ENCODE peak calls at places on chromosomes 16 and 17, in four cellular contexts. M is sigmoid colon, S is stomach, O is K562. I is an unnamed sample. For H3K4me1, the result is how much of the 10 kb centered on the place peaks cover.

GRCh38 chr17:62994931-62995330 is 28.9 kb downstream of the TANC2 start:
- DNase-seq in M (no peak), S (no peak), O (peak), I (no peak)

GRCh38 chr17:77729587-77729986 is 228.9 kb upstream of the TNRC6C start:
- DNase-seq in M (no peak), S (no peak), O (no peak), I (no peak)

GRCh38 chr16:3461120-3461519 is 17.6 kb downstream of the NAA60 start:
- DNase-seq in M (no peak), S (no peak), O (no peak), I (no peak)

GRCh38 chr16:72711823-72712222 is 336.1 kb downstream of the ZFHX3 start:
- DNase-seq in M (no peak), S (no peak), O (no peak), I (no peak)

GRCh38 chr17:1745513-1746020 is 2.9 kb downstream of the SERPINF2 start:
- DNase-seq in M (no peak), S (no peak), O (no peak), I (no peak)

GRCh38 chr16:54400261-54400660 is 113.7 kb upstream of the IRX3 start:
- DNase-seq in M (no peak), S (no peak), O (no peak), I (no peak)

GRCh38 chr17:75601057-75601987 is 13.7 kb downstream of the MYO15B start:
- DNase-seq in M (peak), S (peak), O (peak), I (peak)

GRCh38 chr16:84826558-84826941 is 6.8 kb downstream of the CRISPLD2 start:
- DNase-seq in M (peak), S (peak), O (no peak), I (no peak)

GRCh38 chr17:33732116-33732515 is 439.0 kb upstream of the ASIC2 start:
- DNase-seq in M (no peak), S (no peak), O (peak), I (no peak)

GRCh38 chr16:56682703-56683397 is 580 bp downstream of the MT1X start:
- DNase-seq in M (peak), S (no peak), O (no peak), I (no peak)

GRCh38 chr16:11604783-11605563 is 18.3 kb upstream of the LITAF start:
- DNase-seq in M (peak), S (no peak), O (no peak), I (peak)

GRCh38 chr17:57726838-57727237 is 18.3 kb downstream of the CCDC182 start:
- DNase-seq in M (no peak), S (no peak), O (no peak), I (no peak)

GRCh38 chr17:69638516-69638915 is 224.0 kb downstream of the MAP2K6 start:
- DNase-seq in M (no peak), S (no peak), O (no peak), I (no peak)

GRCh38 chr17:64974750-64975317 is 55.6 kb upstream of the LRRC37A3 start:
- DNase-seq in M (no peak), S (no peak), O (peak), I (no peak)

GRCh38 chr16:79278506-79278905 is 322.0 kb downstream of the MAF start:
- DNase-seq in M (no peak), S (no peak), O (no peak), I (peak)

GRCh38 chr16:48384982-48385271 is 286 bp downstream of the SIAH1 start:
- DNase-seq in M (no peak), S (no peak), O (peak), I (no peak)

GRCh38 chr17:49101054-49101534 is 31.5 kb upstream of the B4GALNT2 start:
- DNase-seq in M (no peak), S (peak), O (no peak), I (no peak)

GRCh38 chr16:526181-527014 is 1.1 kb upstream of the CAPN15 start:
- DNase-seq in M (peak), S (peak), O (no peak), I (no peak)

GRCh38 chr17:30323895-30324319 is 9.9 kb downstream of the TMIGD1 start:
- DNase-seq in M (no peak), S (peak), O (no peak), I (no peak)

GRCh38 chr17:47275245-47275984 is 21.8 kb downstream of the ITGB3 start:
- DNase-seq in M (peak), S (peak), O (peak), I (no peak)

GRCh38 chr16:1919680-1919998 is 1.4 kb upstream of the HS3ST6 start:
- DNase-seq in M (no peak), S (no peak), O (no peak), I (no peak)

GRCh38 chr17:14396542-14396941 is 95.7 kb downstream of the HS3ST3B1 start:
- DNase-seq in M (no peak), S (no peak), O (no peak), I (no peak)

GRCh38 chr17:1168537-1169234 is 11.1 kb downstream of the ABR start:
- DNase-seq in M (no peak), S (no peak), O (no peak), I (no peak)

GRCh38 chr17:38921756-38922411 is 3.5 kb upstream of the LASP1NB start:
- DNase-seq in M (peak), S (peak), O (peak), I (peak)

GRCh38 chr16:56961851-56962281 is at the start of gene CETP:
- DNase-seq in M (no peak), S (no peak), O (no peak), I (peak)

GRCh38 chr17:43220511-43221125 is 7.8 kb downstream of the CCDC200 start:
- DNase-seq in M (peak), S (no peak), O (no peak), I (peak)

GRCh38 chr17:59838196-59838911 is 54.4 kb downstream of the TUBD1 start:
- DNase-seq in M (peak), S (no peak), O (no peak), I (no peak)

GRCh38 chr17:59840908-59841666 is 51.7 kb downstream of the TUBD1 start:
- DNase-seq in M (no peak), S (no peak), O (no peak), I (no peak)

GRCh38 chr17:59837362-59838195 is 55.2 kb downstream of the TUBD1 start:
- DNase-seq in M (peak), S (peak), O (peak), I (no peak)

GRCh38 chr17:59840329-59840907 is 52.3 kb downstream of the TUBD1 start:
- DNase-seq in M (no peak), S (no peak), O (no peak), I (no peak)

GRCh38 chr17:59839646-59840328 is 53.0 kb downstream of the TUBD1 start:
- DNase-seq in M (no peak), S (no peak), O (no peak), I (no peak)
- TF ChIP-seq POLR2AphosphoS5 in M (peak), S (peak), O (peak), I (no peak)

GRCh38 chr16:58462997-58463891 is 36.7 kb upstream of the NDRG4 start:
- DNase-seq in M (no peak), S (no peak), O (peak), I (peak)

GRCh38 chr16:58464916-58465731 is 34.8 kb upstream of the NDRG4 start:
- DNase-seq in M (no peak), S (no peak), O (no peak), I (peak)

GRCh38 chr16:58465817-58466216 is 34.1 kb upstream of the NDRG4 start:
- DNase-seq in M (no peak), S (no peak), O (no peak), I (peak)

GRCh38 chr16:58462499-58462996 is 37.4 kb upstream of the NDRG4 start:
- DNase-seq in M (no peak), S (no peak), O (no peak), I (peak)

DNA sequence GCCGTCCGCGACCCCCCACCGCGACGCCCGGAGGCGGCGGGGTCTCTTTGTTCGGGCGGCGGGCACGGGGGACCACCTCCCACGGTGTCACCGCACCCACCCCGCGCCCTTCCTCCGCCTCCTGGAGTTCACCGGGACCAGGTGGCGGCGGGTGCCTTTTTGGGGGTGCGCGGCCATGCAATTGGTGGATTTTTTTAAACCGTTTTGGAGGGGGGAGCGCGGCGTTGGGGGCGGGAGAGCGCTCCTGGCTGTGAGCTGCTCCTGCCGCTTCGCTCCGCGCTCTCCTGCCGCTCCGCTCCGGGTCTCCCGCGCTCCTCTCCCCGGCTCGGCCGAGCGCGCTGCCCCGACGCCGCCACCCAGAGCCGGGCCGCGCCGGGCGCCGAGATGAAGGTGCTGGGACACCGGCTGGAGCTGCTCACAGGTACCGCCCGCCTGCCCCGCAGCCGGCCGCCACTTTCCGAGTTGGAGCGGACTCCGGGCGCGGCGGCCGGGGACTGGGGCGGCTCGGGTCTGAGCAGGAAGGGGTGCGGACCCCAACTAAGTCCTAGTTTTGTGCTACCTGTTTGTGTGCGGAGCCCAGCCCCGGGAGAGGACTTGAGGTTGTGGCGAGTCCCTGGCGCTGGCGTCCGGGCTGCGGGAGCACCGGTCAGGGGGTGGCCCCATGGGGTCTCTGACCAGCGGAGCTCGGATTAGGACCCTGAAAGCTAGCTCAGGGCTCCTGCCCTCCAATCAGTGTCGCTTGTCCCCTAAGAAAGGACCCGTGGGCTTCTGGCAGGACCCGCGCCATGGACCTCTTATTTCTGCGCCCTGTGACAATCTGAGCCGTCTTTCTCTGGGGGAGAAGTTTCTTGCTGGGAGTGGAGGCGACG is 35.7 kb upstream of the NDRG4 start:
- DNase-seq in M (no peak), S (peak), O (no peak), I (peak)
- H3K4me3 ChIP-seq in M (peak), S (peak), O (no peak), I (peak)

DNA sequence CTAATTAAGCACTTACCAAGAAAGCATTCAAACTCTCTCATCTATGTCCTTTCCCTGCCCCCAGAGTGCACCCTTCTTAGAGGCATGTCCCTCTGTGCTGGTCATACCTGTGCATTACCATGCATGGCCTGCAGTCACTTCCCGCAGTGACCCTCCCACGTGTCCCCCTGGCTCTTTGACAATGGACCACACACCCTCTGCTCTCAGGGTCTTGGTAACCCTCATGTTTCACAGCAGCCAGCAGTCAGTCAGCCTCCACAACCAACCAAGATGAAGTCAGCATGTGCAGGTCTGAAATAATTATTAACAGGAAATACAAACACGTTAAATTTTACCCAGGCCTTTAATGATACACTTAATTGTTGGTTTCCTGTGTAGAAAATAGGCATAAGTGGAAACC is 10.1 kb downstream of the KRT33A start:
- DNase-seq in M (no peak), S (no peak), O (no peak), I (no peak)
- H3K4me1 ChIP-seq in M (under half), S (under half), O (under half), I (under half)

GRCh38 chr16:27784351-27785306 is 234.7 kb downstream of the KATNIP start:
- DNase-seq in M (no peak), S (no peak), O (no peak), I (no peak)

GRCh38 chr16:27787661-27788060 is 237.7 kb downstream of the KATNIP start:
- DNase-seq in M (no peak), S (no peak), O (no peak), I (no peak)

GRCh38 chr16:27786881-27787625 is 237.1 kb downstream of the KATNIP start:
- DNase-seq in M (no peak), S (no peak), O (no peak), I (no peak)

GRCh38 chr16:27786221-27786848 is 236.4 kb downstream of the KATNIP start:
- DNase-seq in M (no peak), S (no peak), O (no peak), I (no peak)

DNA sequence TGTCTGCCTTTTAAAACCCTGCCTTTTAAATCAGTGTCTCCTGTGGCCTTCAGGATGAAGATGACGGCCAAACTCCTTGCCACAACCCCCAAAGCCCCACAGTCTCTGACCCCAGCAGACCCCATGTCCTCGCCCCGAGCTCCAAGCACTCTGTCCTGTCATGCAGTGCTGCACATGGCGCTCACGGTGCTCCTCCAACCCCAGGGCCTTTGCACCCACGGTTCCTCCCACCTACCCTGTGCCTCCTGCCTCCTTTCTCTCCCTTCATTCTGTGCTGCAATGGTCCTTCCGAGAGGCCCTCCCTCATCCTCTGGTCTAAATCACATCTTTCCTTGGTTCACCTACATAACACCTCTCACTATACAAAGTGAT is 235.3 kb downstream of the KATNIP start:
- DNase-seq in M (no peak), S (no peak), O (no peak), I (no peak)
- TF ChIP-seq POLR2AphosphoS5 in M (no peak), S (no peak), O (no peak), I (no peak)

I was measured in spleen.